ENCODE peak calls at places on chromosome 5, in seven cellular contexts. K, Y, C, S, D, G and L are unnamed samples.
A peak's percentile ranks its signal among the peaks of the same experiment; 100 is the strongest.

GRCh38 chr5:28165116-28165515 is 1126.7 kb upstream of the CDH9 start:
- DNase-seq in K (no peak), Y (no peak), C (no peak), S (no peak), D (peak; percentile 75), G (no peak), L (no peak)

GRCh38 chr5:143177263-143177994 is 226.1 kb downstream of the NR3C1 start:
- DNase-seq in K (no peak), Y (no peak), C (no peak), S (no peak), D (peak; percentile 96), G (no peak), L (no peak)

GRCh38 chr5:173329370-173330150 is 1.3 kb upstream of the STC2 start:
- DNase-seq in K (no peak), Y (peak; percentile 36), C (no peak), S (peak; percentile 77), D (peak; percentile 23), G (no peak), L (peak; percentile 50)

GRCh38 chr5:159897786-159898393 is 18.4 kb upstream of the ADRA1B start:
- DNase-seq in K (no peak), Y (no peak), C (no peak), S (no peak), D (no peak), G (peak; percentile 55), L (no peak)

GRCh38 chr5:42641321-42642005 is 115.2 kb upstream of the CCDC152 start:
- DNase-seq in K (no peak), Y (no peak), C (no peak), S (no peak), D (no peak), G (no peak), L (no peak)

GRCh38 chr5:42949348-42950090 is 90.6 kb downstream of the ANXA2R start:
- DNase-seq in K (peak; percentile 92), Y (no peak), C (peak; percentile 76), S (peak; percentile 90), D (peak; percentile 81), G (peak; percentile 82), L (peak; percentile 92)

GRCh38 chr5:59132131-59132530 is 549.3 kb downstream of the RAB3C start:
- DNase-seq in K (no peak), Y (no peak), C (no peak), S (no peak), D (no peak), G (no peak), L (no peak)

GRCh38 chr5:171544913-171545550 is 125.6 kb downstream of the FGF18 start:
- DNase-seq in K (no peak), Y (no peak), C (no peak), S (no peak), D (no peak), G (no peak), L (no peak)

GRCh38 chr5:53406630-53407316 is 73.7 kb upstream of the FST start:
- DNase-seq in K (no peak), Y (no peak), C (no peak), S (no peak), D (peak; percentile 88), G (no peak), L (no peak)